ENCODE peak calls at places on chromosomes 11 and 22, in five cellular contexts. One of them, this sample, is unnamed.

GRCh38 chr22:33793464-33793863 is 126.8 kb downstream of the LARGE1 start:
- DNase-seq in body of pancreas: no peak
- DNase-seq in astrocyte of the spinal cord: no peak
- DNase-seq in SK-N-DZ: no peak
- DNase-seq in H9: no peak
- DNase-seq in this sample: no peak

GRCh38 chr22:45092644-45093043 is 71.1 kb upstream of the NUP50 start:
- DNase-seq in body of pancreas: no peak
- DNase-seq in astrocyte of the spinal cord: no peak
- DNase-seq in SK-N-DZ: no peak
- DNase-seq in H9: no peak
- DNase-seq in this sample: no peak

GRCh38 chr22:35377735-35378134 is 3.2 kb upstream of the HMOX1 start:
- DNase-seq in SK-N-DZ: no peak
- DNase-seq in body of pancreas: no peak
- DNase-seq in H9: peak; percentile 58
- DNase-seq in astrocyte of the spinal cord: no peak
- DNase-seq in this sample: no peak

GRCh38 chr11:69520186-69520585 is 38.7 kb downstream of the LINC01488 start:
- DNase-seq in SK-N-DZ: no peak
- DNase-seq in astrocyte of the spinal cord: no peak
- DNase-seq in H9: no peak
- DNase-seq in body of pancreas: no peak
- DNase-seq in this sample: no peak

GRCh38 chr22:50306753-50307749 is at the start of gene PLXNB2:
- DNase-seq in astrocyte of the spinal cord: peak; percentile 84
- DNase-seq in H9: peak; percentile 65
- DNase-seq in SK-N-DZ: peak; percentile 81
- DNase-seq in body of pancreas: peak; percentile 83
- DNase-seq in this sample: no peak

GRCh38 chr11:86150826-86151187 is 81.9 kb upstream of the PICALM start:
- DNase-seq in SK-N-DZ: no peak
- DNase-seq in H9: no peak
- DNase-seq in astrocyte of the spinal cord: peak; percentile 18
- DNase-seq in body of pancreas: no peak
- DNase-seq in this sample: no peak

GRCh38 chr22:49589811-49590210 is 237.9 kb downstream of the BRD1 start:
- DNase-seq in body of pancreas: no peak
- DNase-seq in SK-N-DZ: no peak
- DNase-seq in H9: no peak
- DNase-seq in astrocyte of the spinal cord: no peak
- DNase-seq in this sample: no peak

GRCh38 chr11:18578975-18579598 is 9.4 kb downstream of the UEVLD start:
- DNase-seq in body of pancreas: no peak
- DNase-seq in H9: no peak
- DNase-seq in astrocyte of the spinal cord: no peak
- DNase-seq in SK-N-DZ: no peak
- DNase-seq in this sample: no peak

GRCh38 chr11:27209562-27210005 is 153.4 kb downstream of the CCDC34 start:
- DNase-seq in astrocyte of the spinal cord: peak; percentile 97
- DNase-seq in H9: no peak
- DNase-seq in body of pancreas: no peak
- DNase-seq in SK-N-DZ: no peak
- DNase-seq in this sample: no peak

GRCh38 chr11:848988-849824 is 6.6 kb downstream of the TSPAN4 start:
- DNase-seq in body of pancreas: no peak
- DNase-seq in SK-N-DZ: peak; percentile 74
- DNase-seq in H9: peak; percentile 82
- DNase-seq in astrocyte of the spinal cord: no peak
- DNase-seq in this sample: peak; percentile 23